ENCODE peak calls at places on chromosomes 16 and 17, in six cellular contexts. I is HuH-7; X is iPS DF 19.7; H is effector memory CD8-positive, alpha-beta T cell; A is mucosa of descending colon; S is ELR. Z is an unnamed sample.

GRCh38 chr16:57113042-57113453 is 20.7 kb downstream of the CPNE2 start:
- DNase-seq in I (no peak), X (no peak), H (no peak), A (no peak), S (peak), Z (no peak)

GRCh38 chr16:49856741-49857330 is 924 bp upstream of the ZNF423 start:
- DNase-seq in I (peak), X (no peak), H (no peak), A (peak), S (peak), Z (no peak)

GRCh38 chr17:27600471-27600870 is 30.5 kb upstream of the LGALS9 start:
- DNase-seq in I (no peak), X (no peak), H (no peak), A (no peak), S (no peak), Z (no peak)

GRCh38 chr17:79420318-79421243 is 190.3 kb downstream of the RBFOX3 start:
- DNase-seq in I (no peak), X (no peak), H (no peak), A (no peak), S (peak), Z (no peak)

GRCh38 chr17:13508916-13509315 is 92.8 kb downstream of the HS3ST3A1 start:
- DNase-seq in I (no peak), X (no peak), H (no peak), A (no peak), S (no peak), Z (no peak)

GRCh38 chr17:51035436-51035835 is 85.2 kb downstream of the SPAG9 start:
- DNase-seq in I (no peak), X (no peak), H (no peak), A (no peak), S (peak), Z (no peak)

GRCh38 chr17:2796164-2797140 is at the start of gene RAP1GAP2:
- DNase-seq in I (no peak), X (no peak), H (peak), A (peak), S (no peak), Z (peak)

GRCh38 chr16:3945751-3946603 is 65.5 kb upstream of the CREBBP start:
- DNase-seq in I (no peak), X (no peak), H (no peak), A (no peak), S (peak), Z (no peak)

GRCh38 chr17:63751806-63752205 is 10.2 kb upstream of the STRADA start:
- DNase-seq in I (no peak), X (no peak), H (no peak), A (no peak), S (no peak), Z (peak)

GRCh38 chr17:44775838-44776621 is 17.2 kb downstream of the ADAM11 start:
- DNase-seq in I (peak), X (no peak), H (no peak), A (no peak), S (no peak), Z (no peak)

GRCh38 chr17:82107341-82107860 is 9.4 kb upstream of the FASN start:
- DNase-seq in I (peak), X (no peak), H (no peak), A (no peak), S (peak), Z (no peak)

GRCh38 chr17:27654654-27655524 is 23.9 kb downstream of the LGALS9 start:
- DNase-seq in I (peak), X (peak), H (peak), A (peak), S (peak), Z (peak)

GRCh38 chr17:72665841-72666518 is 426.5 kb downstream of the SLC39A11 start:
- DNase-seq in I (no peak), X (no peak), H (no peak), A (no peak), S (no peak), Z (no peak)

GRCh38 chr17:9241371-9241712 is 220.0 kb downstream of the NTN1 start:
- DNase-seq in I (no peak), X (no peak), H (no peak), A (peak), S (no peak), Z (no peak)

GRCh38 chr16:88312732-88313131 is 70.0 kb upstream of the ZNF469 start:
- DNase-seq in I (no peak), X (no peak), H (no peak), A (no peak), S (no peak), Z (no peak)

GRCh38 chr17:79658811-79659207 is 48.0 kb upstream of the RBFOX3 start:
- DNase-seq in I (peak), X (peak), H (no peak), A (no peak), S (peak), Z (no peak)

GRCh38 chr17:6639651-6640535 is 618 bp downstream of the KIAA0753 start:
- DNase-seq in I (no peak), X (no peak), H (no peak), A (peak), S (peak), Z (peak)

GRCh38 chr16:19523184-19523558 is 571 bp upstream of the CCP110 start:
- DNase-seq in I (no peak), X (no peak), H (no peak), A (peak), S (no peak), Z (no peak)

GRCh38 chr16:81678326-81679095 is 100.6 kb upstream of the PLCG2 start:
- DNase-seq in I (no peak), X (no peak), H (no peak), A (no peak), S (no peak), Z (no peak)

GRCh38 chr16:69187387-69187890 is 475 bp downstream of the SNTB2 start:
- DNase-seq in I (peak), X (no peak), H (peak), A (peak), S (peak), Z (peak)

GRCh38 chr16:78122774-78123315 is 23.4 kb downstream of the WWOX start:
- DNase-seq in I (no peak), X (no peak), H (no peak), A (no peak), S (peak), Z (no peak)

GRCh38 chr17:17859909-17860760 is 23.3 kb upstream of the SREBF1 start:
- DNase-seq in I (peak), X (no peak), H (peak), A (peak), S (peak), Z (peak)

GRCh38 chr17:82595893-82596292 is 52.4 kb downstream of the WDR45B start:
- DNase-seq in I (no peak), X (no peak), H (no peak), A (peak), S (no peak), Z (no peak)

GRCh38 chr17:76487451-76488192 is 13.6 kb downstream of the RHBDF2 start:
- DNase-seq in I (no peak), X (no peak), H (no peak), A (no peak), S (no peak), Z (no peak)

GRCh38 chr16:12739738-12740137 is 63.9 kb downstream of the CPPED1 start:
- DNase-seq in I (no peak), X (no peak), H (no peak), A (no peak), S (no peak), Z (no peak)

GRCh38 chr17:75407655-75408352 is 2.3 kb upstream of the GRB2 start:
- DNase-seq in I (no peak), X (no peak), H (no peak), A (no peak), S (no peak), Z (no peak)

GRCh38 chr16:29641561-29641960 is 21.5 kb upstream of the SPN start:
- DNase-seq in I (no peak), X (no peak), H (no peak), A (no peak), S (no peak), Z (peak)

GRCh38 chr17:30369995-30370394 is 8.7 kb upstream of the CPD start:
- DNase-seq in I (no peak), X (no peak), H (no peak), A (no peak), S (peak), Z (no peak)

GRCh38 chr17:66215529-66215911 is 13.7 kb downstream of the APOH start:
- DNase-seq in I (no peak), X (no peak), H (no peak), A (no peak), S (no peak), Z (no peak)

GRCh38 chr16:456891-457483 is 31.5 kb downstream of the RAB11FIP3 start:
- DNase-seq in I (no peak), X (no peak), H (no peak), A (no peak), S (no peak), Z (no peak)

GRCh38 chr17:28960256-28961106 is 9.2 kb upstream of the PHF12 start:
- DNase-seq in I (no peak), X (no peak), H (no peak), A (no peak), S (no peak), Z (no peak)